ENCODE peak calls at places on chromosomes 11 and 22, in four cellular contexts. S is H1, X is K562, U is GM12878. E is an unnamed sample.

GRCh38 chr11:15819679-15820286 is 536.6 kb downstream of the SOX6 start:
- DNase-seq in S (peak; percentile 25), X (peak; percentile 58), U (no peak), E (peak; percentile 19)

GRCh38 chr11:123587559-123587958 is 66.9 kb downstream of the SCN3B start:
- DNase-seq in S (no peak), X (no peak), U (no peak), E (no peak)

GRCh38 chr22:16925407-16925966 is 82.5 kb downstream of the GAB4 start:
- DNase-seq in X (no peak), U (no peak), S (no peak), E (no peak)

GRCh38 chr22:36026741-36027140 is 1.9 kb downstream of the RBFOX2 start:
- DNase-seq in X (no peak), S (no peak), U (no peak), E (peak; percentile 60)

GRCh38 chr11:77748266-77748665 is 72.3 kb downstream of the RSF1 start:
- DNase-seq in S (no peak), X (no peak), U (no peak), E (no peak)

GRCh38 chr11:120432056-120433018 is 79.2 kb upstream of the GRIK4 start:
- DNase-seq in S (no peak), X (peak; percentile 18), U (peak; percentile 33), E (peak; percentile 100)

GRCh38 chr11:121487191-121487590 is 34.4 kb upstream of the SORL1-AS1 start:
- DNase-seq in U (no peak), X (no peak), S (no peak), E (no peak)

GRCh38 chr11:61297741-61298140 is 2.6 kb upstream of the VWCE start:
- DNase-seq in X (no peak), S (no peak), U (no peak), E (peak; percentile 91)

GRCh38 chr11:61893981-61894380 is 2.6 kb upstream of the FADS3 start:
- DNase-seq in S (no peak), X (no peak), U (no peak), E (peak; percentile 94)

GRCh38 chr22:25749420-25750169 is 7.6 kb downstream of the MYO18B start:
- DNase-seq in U (peak; percentile 35), S (no peak), X (no peak), E (no peak)

GRCh38 chr11:69535928-69536327 is 54.5 kb downstream of the LINC01488 start:
- DNase-seq in S (no peak), X (no peak), U (no peak), E (no peak)

GRCh38 chr22:30481711-30482110 is 9.9 kb upstream of the SEC14L3 start:
- DNase-seq in X (no peak), U (no peak), S (no peak), E (peak; percentile 8)

GRCh38 chr22:31625661-31626426 is 36.2 kb downstream of the PISD start:
- DNase-seq in X (peak; percentile 59), S (no peak), U (no peak), E (peak; percentile 19)

GRCh38 chr22:49883294-49883640 is 29.6 kb downstream of the ZBED4 start:
- DNase-seq in U (no peak), X (no peak), S (no peak), E (peak; percentile 66)

GRCh38 chr22:19732403-19733113 is 9.2 kb downstream of the GP1BB start:
- DNase-seq in S (no peak), U (no peak), X (no peak), E (no peak)

GRCh38 chr22:44928064-44928463 is 81.7 kb downstream of the PHF21B start:
- DNase-seq in S (no peak), X (no peak), U (no peak), E (no peak)

GRCh38 chr11:115201121-115201792 is 303.0 kb downstream of the CADM1 start:
- DNase-seq in X (no peak), S (no peak), U (no peak), E (peak; percentile 89)

GRCh38 chr22:44331881-44332714 is 19.3 kb upstream of the SHISAL1 start:
- DNase-seq in U (no peak), S (no peak), X (no peak), E (peak; percentile 33)

GRCh38 chr22:17788528-17789378 is 14.5 kb upstream of the BID start:
- DNase-seq in S (no peak), U (no peak), X (peak; percentile 59), E (no peak)

GRCh38 chr22:37300551-37301017 is 18.3 kb downstream of the CYTH4 start:
- DNase-seq in U (no peak), X (no peak), S (no peak), E (no peak)

GRCh38 chr11:2778630-2779498 is 79.1 kb upstream of the KCNQ1OT1 start:
- DNase-seq in U (no peak), X (peak; percentile 85), S (no peak), E (peak; percentile 63)
- TF ChIP-seq CTCF in U (no peak), X (no peak), S (no peak), E (no peak)

GRCh38 chr11:30260813-30261212 is 30.0 kb downstream of the FSHB start:
- DNase-seq in U (no peak), X (no peak), S (no peak), E (no peak)

GRCh38 chr11:30254307-30255298 is 23.8 kb downstream of the FSHB start:
- DNase-seq in S (no peak), U (no peak), X (no peak), E (no peak)

GRCh38 chr11:30257058-30257457 is 26.2 kb downstream of the FSHB start:
- DNase-seq in X (no peak), U (no peak), S (no peak), E (no peak)

GRCh38 chr11:30258679-30259078 is 27.9 kb downstream of the FSHB start:
- DNase-seq in X (no peak), U (no peak), S (no peak), E (no peak)

DNA sequence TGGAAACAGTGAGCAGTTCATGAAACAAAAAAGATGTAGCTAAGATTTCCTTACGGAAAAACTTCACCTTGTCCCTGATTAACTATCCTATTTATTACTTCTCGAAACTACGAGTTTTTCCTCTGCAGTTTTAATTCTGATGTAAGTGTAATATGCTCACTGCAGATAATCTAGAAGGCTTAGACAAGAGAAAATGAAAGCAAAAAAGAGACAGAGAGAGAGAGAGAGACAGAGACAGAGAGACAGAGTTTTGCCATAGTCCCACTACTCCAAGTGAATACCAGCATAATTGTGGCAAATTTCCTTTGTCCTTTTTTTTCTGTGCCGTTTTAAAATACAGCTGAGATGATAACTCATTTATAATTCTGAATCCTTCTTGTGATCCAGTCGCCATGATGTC is 24.8 kb downstream of the FSHB start:
- DNase-seq in S (no peak), U (no peak), X (no peak), E (no peak)
- H3K4me2 ChIP-seq in S (no peak overlapping the region), U (no peak overlapping the region), X (no peak overlapping the region), E (no peak overlapping the region)

GRCh38 chr11:46072172-46072964 is 48.9 kb downstream of the PHF21A start:
- DNase-seq in S (no peak), X (no peak), U (no peak), E (no peak)
- TF ChIP-seq CHD1 in S (no peak), X (no peak), U (no peak), E (no peak)

GRCh38 chr11:19279455-19279854 is 38.7 kb upstream of the E2F8 start:
- DNase-seq in X (no peak), S (no peak), U (no peak), E (no peak)
- TF ChIP-seq CTCF in X (no peak), S (peak; percentile 22), U (no peak), E (no peak)

DNA sequence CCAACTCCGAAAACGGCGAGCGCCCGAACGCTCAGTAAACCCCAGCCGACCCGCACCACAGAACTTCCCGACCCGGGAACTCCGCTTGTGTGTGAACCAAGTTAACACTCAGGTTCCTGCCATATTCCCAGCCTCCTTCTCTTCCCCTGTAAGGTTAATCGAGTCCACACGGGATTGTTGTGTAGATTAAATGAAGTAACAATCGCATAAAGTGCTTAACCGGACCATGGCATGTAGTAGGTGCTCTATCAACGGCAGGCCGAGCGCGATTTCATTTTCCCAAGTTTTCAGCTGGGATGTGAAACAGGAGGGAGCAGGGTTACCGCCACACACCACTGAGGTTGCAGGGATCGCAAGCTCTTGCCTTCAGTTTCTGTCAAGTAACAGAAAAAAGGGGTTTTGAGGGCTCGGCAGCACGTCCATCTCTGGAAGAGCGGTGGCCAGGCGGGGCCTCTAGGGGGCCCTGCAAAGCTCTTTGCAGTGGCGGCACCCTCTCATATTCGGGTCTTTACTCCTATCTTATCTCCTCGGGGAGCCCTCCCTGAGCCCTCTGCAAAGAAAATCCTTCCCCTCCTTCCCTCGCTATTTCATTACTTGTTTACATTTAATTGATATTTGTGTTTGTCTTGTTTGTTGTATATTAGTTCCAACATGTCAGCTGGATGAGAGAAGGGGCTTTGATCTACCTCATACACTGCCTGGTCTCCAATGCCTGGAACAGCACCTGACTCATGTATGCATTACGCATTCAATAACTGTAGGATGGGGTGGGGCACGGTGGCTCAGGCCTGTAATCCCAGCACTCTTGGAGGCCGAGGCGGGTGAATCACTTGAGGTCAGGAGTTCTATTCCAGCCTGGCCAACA is 792 bp upstream of the PLEKHA7 start:
- DNase-seq in S (no peak), X (peak; percentile 22), U (no peak), E (no peak)
- H3K4me2 ChIP-seq in S (peak overlapping the region; percentile 92), X (peak overlapping the region; percentile 39), U (peak overlapping the region; percentile 84), E (peak overlapping the region; percentile 55)

GRCh38 chr22:23248583-23248982 is 68.3 kb downstream of the BCR start:
- DNase-seq in U (no peak), X (peak; percentile 61), S (no peak), E (peak; percentile 63)

GRCh38 chr22:23249506-23250423 is 69.5 kb downstream of the BCR start:
- DNase-seq in X (peak; percentile 66), S (no peak), U (no peak), E (no peak)

GRCh38 chr22:23253475-23254055 is 73.3 kb downstream of the BCR start:
- DNase-seq in S (no peak), X (no peak), U (no peak), E (no peak)

GRCh38 chr22:23250424-23251363 is 70.4 kb downstream of the BCR start:
- DNase-seq in S (no peak), X (peak; percentile 69), U (no peak), E (no peak)

DNA sequence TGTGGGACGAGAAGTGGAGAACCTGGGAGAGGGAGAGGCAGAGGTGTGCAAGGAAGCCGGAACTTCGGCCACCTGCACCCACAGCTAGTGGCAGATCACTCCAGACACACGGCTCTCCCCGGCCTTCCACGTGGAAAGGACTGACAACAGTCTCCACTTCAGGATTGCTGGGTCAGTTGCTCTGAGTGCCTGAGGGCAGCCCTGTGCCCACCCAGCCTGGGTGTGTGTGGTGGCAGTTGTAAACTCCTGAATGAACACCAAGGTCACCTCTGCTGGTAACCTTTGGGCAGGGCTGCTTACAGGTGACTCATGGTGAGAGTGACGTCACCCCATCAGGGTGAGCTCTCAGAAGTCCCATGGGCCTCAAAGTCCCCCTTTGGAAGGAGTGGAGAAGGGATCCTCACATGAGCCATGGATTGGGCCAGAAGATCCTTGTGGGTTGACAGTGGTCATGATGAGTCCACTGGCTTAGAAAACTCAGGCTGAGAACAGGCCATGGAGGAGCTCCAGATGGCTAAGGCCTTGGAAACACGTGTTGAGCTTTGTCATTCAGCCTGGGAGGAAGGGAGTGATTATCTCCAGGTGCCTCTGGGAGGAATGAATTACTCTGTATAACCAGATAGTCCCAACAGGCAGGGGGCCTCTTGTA is 71.3 kb downstream of the BCR start:
- DNase-seq in X (no peak), U (no peak), S (no peak), E (peak; percentile 45)
- TF ChIP-seq CHD1 in X (no peak), U (no peak), S (no peak), E (no peak)

GRCh38 chr11:106231591-106231990 is 154.1 kb downstream of the AASDHPPT start:
- DNase-seq in S (no peak), U (no peak), X (no peak), E (peak; percentile 13)
- TF ChIP-seq CTCF in S (no peak), U (no peak), X (no peak), E (peak; percentile 36)

E was measured in IMR-90.